ENCODE peak calls at places on chromosomes 6 and 20, in ten cellular contexts. One of them, this sample, is unnamed.
A peak's percentile ranks its signal among the peaks of the same experiment; 100 is the strongest.

GRCh38 chr6:149890629-149891045 is 7.3 kb downstream of the RAET1E start:
- DNase-seq in NCI-H1105 treated with DMSO at 0.1 percent for 48 hours: no peak
- DNase-seq in NCI-H1436 treated with DMSO at 0.1 percent for 48 hours: no peak
- DNase-seq in glutamatergic neuron: no peak
- DNase-seq in fibroblast of the aortic adventitia: no peak
- DNase-seq in C1 segment of cervical spinal cord: no peak
- DNase-seq in head of caudate nucleus: no peak
- DNase-seq in memory B cell: no peak
- DNase-seq in fibroblast of pulmonary artery: no peak
- DNase-seq in GF-D8: no peak
- DNase-seq in this sample: no peak

GRCh38 chr6:11766589-11767450 is 11.8 kb downstream of the ADTRP start:
- DNase-seq in NCI-H1105 treated with DMSO at 0.1 percent for 48 hours: no peak
- DNase-seq in NCI-H1436 treated with DMSO at 0.1 percent for 48 hours: no peak
- DNase-seq in glutamatergic neuron: no peak
- DNase-seq in fibroblast of the aortic adventitia: peak; percentile 98
- DNase-seq in C1 segment of cervical spinal cord: no peak
- DNase-seq in head of caudate nucleus: no peak
- DNase-seq in memory B cell: no peak
- DNase-seq in fibroblast of pulmonary artery: peak; percentile 94
- DNase-seq in GF-D8: no peak
- DNase-seq in this sample: no peak

GRCh38 chr20:37662261-37662660 is 31.6 kb upstream of the CTNNBL1 start:
- DNase-seq in NCI-H1105 treated with DMSO at 0.1 percent for 48 hours: no peak
- DNase-seq in NCI-H1436 treated with DMSO at 0.1 percent for 48 hours: no peak
- DNase-seq in glutamatergic neuron: no peak
- DNase-seq in fibroblast of the aortic adventitia: no peak
- DNase-seq in C1 segment of cervical spinal cord: no peak
- DNase-seq in head of caudate nucleus: no peak
- DNase-seq in memory B cell: no peak
- DNase-seq in fibroblast of pulmonary artery: no peak
- DNase-seq in GF-D8: no peak
- DNase-seq in this sample: no peak

GRCh38 chr6:80605165-80605989 is 498.9 kb downstream of the BCKDHB start:
- DNase-seq in NCI-H1105 treated with DMSO at 0.1 percent for 48 hours: peak; percentile 45
- DNase-seq in NCI-H1436 treated with DMSO at 0.1 percent for 48 hours: no peak
- DNase-seq in glutamatergic neuron: no peak
- DNase-seq in fibroblast of the aortic adventitia: peak; percentile 64
- DNase-seq in C1 segment of cervical spinal cord: no peak
- DNase-seq in head of caudate nucleus: no peak
- DNase-seq in memory B cell: no peak
- DNase-seq in fibroblast of pulmonary artery: peak; percentile 63
- DNase-seq in GF-D8: no peak
- DNase-seq in this sample: no peak

GRCh38 chr20:18971574-18971973 is 158.0 kb downstream of the SCP2D1 start:
- DNase-seq in NCI-H1105 treated with DMSO at 0.1 percent for 48 hours: peak; percentile 6
- DNase-seq in NCI-H1436 treated with DMSO at 0.1 percent for 48 hours: no peak
- DNase-seq in glutamatergic neuron: no peak
- DNase-seq in fibroblast of the aortic adventitia: no peak
- DNase-seq in C1 segment of cervical spinal cord: no peak
- DNase-seq in head of caudate nucleus: no peak
- DNase-seq in memory B cell: no peak
- DNase-seq in fibroblast of pulmonary artery: no peak
- DNase-seq in GF-D8: no peak
- DNase-seq in this sample: no peak

GRCh38 chr20:62989201-62989601 is 17.6 kb downstream of the BHLHE23 start:
- DNase-seq in NCI-H1105 treated with DMSO at 0.1 percent for 48 hours: no peak
- DNase-seq in NCI-H1436 treated with DMSO at 0.1 percent for 48 hours: no peak
- DNase-seq in glutamatergic neuron: no peak
- DNase-seq in fibroblast of the aortic adventitia: no peak
- DNase-seq in C1 segment of cervical spinal cord: no peak
- DNase-seq in head of caudate nucleus: no peak
- DNase-seq in memory B cell: no peak
- DNase-seq in fibroblast of pulmonary artery: no peak
- DNase-seq in GF-D8: no peak
- DNase-seq in this sample: no peak

GRCh38 chr6:9250852-9251251 is 815.5 kb upstream of the SLC35B3 start:
- DNase-seq in NCI-H1105 treated with DMSO at 0.1 percent for 48 hours: peak; percentile 74
- DNase-seq in NCI-H1436 treated with DMSO at 0.1 percent for 48 hours: no peak
- DNase-seq in glutamatergic neuron: peak; percentile 35
- DNase-seq in fibroblast of the aortic adventitia: peak; percentile 62
- DNase-seq in C1 segment of cervical spinal cord: no peak
- DNase-seq in head of caudate nucleus: no peak
- DNase-seq in memory B cell: no peak
- DNase-seq in fibroblast of pulmonary artery: peak; percentile 70
- DNase-seq in GF-D8: no peak
- DNase-seq in this sample: peak; percentile 3

GRCh38 chr20:36848078-36848660 is 27.8 kb upstream of the TLDC2 start:
- DNase-seq in NCI-H1105 treated with DMSO at 0.1 percent for 48 hours: no peak
- DNase-seq in NCI-H1436 treated with DMSO at 0.1 percent for 48 hours: no peak
- DNase-seq in glutamatergic neuron: no peak
- DNase-seq in fibroblast of the aortic adventitia: peak; percentile 90
- DNase-seq in C1 segment of cervical spinal cord: no peak
- DNase-seq in head of caudate nucleus: no peak
- DNase-seq in memory B cell: no peak
- DNase-seq in fibroblast of pulmonary artery: peak; percentile 85
- DNase-seq in GF-D8: no peak
- DNase-seq in this sample: no peak

GRCh38 chr20:854601-855000 is 21.1 kb downstream of the FAM110A start:
- DNase-seq in NCI-H1105 treated with DMSO at 0.1 percent for 48 hours: no peak
- DNase-seq in NCI-H1436 treated with DMSO at 0.1 percent for 48 hours: no peak
- DNase-seq in glutamatergic neuron: no peak
- DNase-seq in fibroblast of the aortic adventitia: no peak
- DNase-seq in C1 segment of cervical spinal cord: no peak
- DNase-seq in head of caudate nucleus: no peak
- DNase-seq in memory B cell: no peak
- DNase-seq in fibroblast of pulmonary artery: no peak
- DNase-seq in GF-D8: no peak
- DNase-seq in this sample: no peak

GRCh38 chr6:24621626-24622360 is 24.2 kb downstream of the KIAA0319 start:
- DNase-seq in NCI-H1105 treated with DMSO at 0.1 percent for 48 hours: no peak
- DNase-seq in NCI-H1436 treated with DMSO at 0.1 percent for 48 hours: no peak
- DNase-seq in glutamatergic neuron: no peak
- DNase-seq in fibroblast of the aortic adventitia: no peak
- DNase-seq in C1 segment of cervical spinal cord: no peak
- DNase-seq in head of caudate nucleus: no peak
- DNase-seq in memory B cell: no peak
- DNase-seq in fibroblast of pulmonary artery: no peak
- DNase-seq in GF-D8: no peak
- DNase-seq in this sample: no peak

GRCh38 chr6:151096255-151096612 is 143.5 kb upstream of the AKAP12 start:
- DNase-seq in NCI-H1105 treated with DMSO at 0.1 percent for 48 hours: no peak
- DNase-seq in NCI-H1436 treated with DMSO at 0.1 percent for 48 hours: no peak
- DNase-seq in glutamatergic neuron: no peak
- DNase-seq in fibroblast of the aortic adventitia: peak; percentile 19
- DNase-seq in C1 segment of cervical spinal cord: no peak
- DNase-seq in head of caudate nucleus: no peak
- DNase-seq in memory B cell: no peak
- DNase-seq in fibroblast of pulmonary artery: no peak
- DNase-seq in GF-D8: no peak
- DNase-seq in this sample: no peak

GRCh38 chr20:19761853-19762252 is 3.8 kb downstream of the RIN2 start:
- DNase-seq in NCI-H1105 treated with DMSO at 0.1 percent for 48 hours: peak; percentile 35
- DNase-seq in NCI-H1436 treated with DMSO at 0.1 percent for 48 hours: no peak
- DNase-seq in glutamatergic neuron: no peak
- DNase-seq in fibroblast of the aortic adventitia: no peak
- DNase-seq in C1 segment of cervical spinal cord: no peak
- DNase-seq in head of caudate nucleus: no peak
- DNase-seq in memory B cell: no peak
- DNase-seq in fibroblast of pulmonary artery: no peak
- DNase-seq in GF-D8: no peak
- DNase-seq in this sample: no peak

GRCh38 chr20:37529214-37529967 is 1.7 kb upstream of the BLCAP start:
- DNase-seq in NCI-H1105 treated with DMSO at 0.1 percent for 48 hours: no peak
- DNase-seq in NCI-H1436 treated with DMSO at 0.1 percent for 48 hours: no peak
- DNase-seq in glutamatergic neuron: no peak
- DNase-seq in fibroblast of the aortic adventitia: no peak
- DNase-seq in C1 segment of cervical spinal cord: no peak
- DNase-seq in head of caudate nucleus: no peak
- DNase-seq in memory B cell: no peak
- DNase-seq in fibroblast of pulmonary artery: no peak
- DNase-seq in GF-D8: no peak
- DNase-seq in this sample: peak; percentile 34

GRCh38 chr6:74879234-74879633 is 326.6 kb downstream of the COL12A1 start:
- DNase-seq in NCI-H1105 treated with DMSO at 0.1 percent for 48 hours: no peak
- DNase-seq in NCI-H1436 treated with DMSO at 0.1 percent for 48 hours: no peak
- DNase-seq in glutamatergic neuron: no peak
- DNase-seq in fibroblast of the aortic adventitia: peak; percentile 85
- DNase-seq in C1 segment of cervical spinal cord: no peak
- DNase-seq in head of caudate nucleus: no peak
- DNase-seq in memory B cell: no peak
- DNase-seq in fibroblast of pulmonary artery: peak; percentile 92
- DNase-seq in GF-D8: no peak
- DNase-seq in this sample: no peak

GRCh38 chr6:42451595-42452170 is at the start of gene TRERF1:
- DNase-seq in NCI-H1105 treated with DMSO at 0.1 percent for 48 hours: peak; percentile 84
- DNase-seq in NCI-H1436 treated with DMSO at 0.1 percent for 48 hours: peak; percentile 34
- DNase-seq in glutamatergic neuron: peak; percentile 66
- DNase-seq in fibroblast of the aortic adventitia: peak; percentile 70
- DNase-seq in C1 segment of cervical spinal cord: peak; percentile 56
- DNase-seq in head of caudate nucleus: peak; percentile 64
- DNase-seq in memory B cell: peak; percentile 27
- DNase-seq in fibroblast of pulmonary artery: peak; percentile 75
- DNase-seq in GF-D8: peak; percentile 81
- DNase-seq in this sample: peak; percentile 88

GRCh38 chr6:11644601-11645000 is 107.1 kb downstream of the TMEM170B start:
- DNase-seq in NCI-H1105 treated with DMSO at 0.1 percent for 48 hours: no peak
- DNase-seq in NCI-H1436 treated with DMSO at 0.1 percent for 48 hours: no peak
- DNase-seq in glutamatergic neuron: no peak
- DNase-seq in fibroblast of the aortic adventitia: no peak
- DNase-seq in C1 segment of cervical spinal cord: no peak
- DNase-seq in head of caudate nucleus: no peak
- DNase-seq in memory B cell: no peak
- DNase-seq in fibroblast of pulmonary artery: no peak
- DNase-seq in GF-D8: no peak
- DNase-seq in this sample: no peak

GRCh38 chr6:73675466-73676098 is 20.4 kb upstream of the CD109 start:
- DNase-seq in NCI-H1105 treated with DMSO at 0.1 percent for 48 hours: peak; percentile 47
- DNase-seq in NCI-H1436 treated with DMSO at 0.1 percent for 48 hours: no peak
- DNase-seq in glutamatergic neuron: peak; percentile 80
- DNase-seq in fibroblast of the aortic adventitia: peak; percentile 85
- DNase-seq in C1 segment of cervical spinal cord: peak; percentile 30
- DNase-seq in head of caudate nucleus: peak; percentile 48
- DNase-seq in memory B cell: peak; percentile 66
- DNase-seq in fibroblast of pulmonary artery: peak; percentile 85
- DNase-seq in GF-D8: no peak
- DNase-seq in this sample: peak; percentile 66

GRCh38 chr20:13331536-13331935 is 110.5 kb downstream of the ISM1 start:
- DNase-seq in NCI-H1105 treated with DMSO at 0.1 percent for 48 hours: no peak
- DNase-seq in NCI-H1436 treated with DMSO at 0.1 percent for 48 hours: no peak
- DNase-seq in glutamatergic neuron: no peak
- DNase-seq in fibroblast of the aortic adventitia: peak; percentile 5
- DNase-seq in C1 segment of cervical spinal cord: no peak
- DNase-seq in head of caudate nucleus: no peak
- DNase-seq in memory B cell: no peak
- DNase-seq in fibroblast of pulmonary artery: peak; percentile 37
- DNase-seq in GF-D8: no peak
- DNase-seq in this sample: no peak

GRCh38 chr6:112298816-112299281 is 44.5 kb upstream of the LAMA4 start:
- DNase-seq in NCI-H1105 treated with DMSO at 0.1 percent for 48 hours: no peak
- DNase-seq in NCI-H1436 treated with DMSO at 0.1 percent for 48 hours: no peak
- DNase-seq in glutamatergic neuron: no peak
- DNase-seq in fibroblast of the aortic adventitia: peak; percentile 89
- DNase-seq in C1 segment of cervical spinal cord: no peak
- DNase-seq in head of caudate nucleus: no peak
- DNase-seq in memory B cell: no peak
- DNase-seq in fibroblast of pulmonary artery: peak; percentile 68
- DNase-seq in GF-D8: no peak
- DNase-seq in this sample: no peak

GRCh38 chr20:51120438-51120837 is 97.5 kb upstream of the KCNG1 start:
- DNase-seq in NCI-H1105 treated with DMSO at 0.1 percent for 48 hours: no peak
- DNase-seq in NCI-H1436 treated with DMSO at 0.1 percent for 48 hours: no peak
- DNase-seq in glutamatergic neuron: no peak
- DNase-seq in fibroblast of the aortic adventitia: no peak
- DNase-seq in C1 segment of cervical spinal cord: no peak
- DNase-seq in head of caudate nucleus: no peak
- DNase-seq in memory B cell: no peak
- DNase-seq in fibroblast of pulmonary artery: no peak
- DNase-seq in GF-D8: no peak
- DNase-seq in this sample: no peak

GRCh38 chr20:45301824-45302251 is 4.8 kb upstream of the RBPJL start:
- DNase-seq in NCI-H1105 treated with DMSO at 0.1 percent for 48 hours: no peak
- DNase-seq in NCI-H1436 treated with DMSO at 0.1 percent for 48 hours: no peak
- DNase-seq in glutamatergic neuron: no peak
- DNase-seq in fibroblast of the aortic adventitia: no peak
- DNase-seq in C1 segment of cervical spinal cord: no peak
- DNase-seq in head of caudate nucleus: no peak
- DNase-seq in memory B cell: no peak
- DNase-seq in fibroblast of pulmonary artery: no peak
- DNase-seq in GF-D8: no peak
- DNase-seq in this sample: no peak

GRCh38 chr6:74715362-74716068 is 490.3 kb downstream of the COL12A1 start:
- DNase-seq in NCI-H1105 treated with DMSO at 0.1 percent for 48 hours: no peak
- DNase-seq in NCI-H1436 treated with DMSO at 0.1 percent for 48 hours: no peak
- DNase-seq in glutamatergic neuron: no peak
- DNase-seq in fibroblast of the aortic adventitia: peak; percentile 47
- DNase-seq in C1 segment of cervical spinal cord: no peak
- DNase-seq in head of caudate nucleus: no peak
- DNase-seq in memory B cell: no peak
- DNase-seq in fibroblast of pulmonary artery: peak; percentile 75
- DNase-seq in GF-D8: no peak
- DNase-seq in this sample: no peak

GRCh38 chr6:140979642-140980091 is 1153.1 kb upstream of the GJE1 start:
- DNase-seq in NCI-H1105 treated with DMSO at 0.1 percent for 48 hours: no peak
- DNase-seq in NCI-H1436 treated with DMSO at 0.1 percent for 48 hours: no peak
- DNase-seq in glutamatergic neuron: no peak
- DNase-seq in fibroblast of the aortic adventitia: peak; percentile 98
- DNase-seq in C1 segment of cervical spinal cord: no peak
- DNase-seq in head of caudate nucleus: no peak
- DNase-seq in memory B cell: no peak
- DNase-seq in fibroblast of pulmonary artery: peak; percentile 98
- DNase-seq in GF-D8: no peak
- DNase-seq in this sample: no peak

GRCh38 chr6:19841181-19841580 is 4.0 kb downstream of the ID4 start:
- DNase-seq in NCI-H1105 treated with DMSO at 0.1 percent for 48 hours: peak; percentile 61
- DNase-seq in NCI-H1436 treated with DMSO at 0.1 percent for 48 hours: no peak
- DNase-seq in glutamatergic neuron: no peak
- DNase-seq in fibroblast of the aortic adventitia: no peak
- DNase-seq in C1 segment of cervical spinal cord: no peak
- DNase-seq in head of caudate nucleus: no peak
- DNase-seq in memory B cell: no peak
- DNase-seq in fibroblast of pulmonary artery: no peak
- DNase-seq in GF-D8: no peak
- DNase-seq in this sample: peak; percentile 60

GRCh38 chr6:31175961-31176360 is 5.5 kb upstream of the POU5F1 start:
- DNase-seq in NCI-H1105 treated with DMSO at 0.1 percent for 48 hours: no peak
- DNase-seq in NCI-H1436 treated with DMSO at 0.1 percent for 48 hours: no peak
- DNase-seq in glutamatergic neuron: no peak
- DNase-seq in fibroblast of the aortic adventitia: peak; percentile 63
- DNase-seq in C1 segment of cervical spinal cord: no peak
- DNase-seq in head of caudate nucleus: no peak
- DNase-seq in memory B cell: no peak
- DNase-seq in fibroblast of pulmonary artery: peak; percentile 59
- DNase-seq in GF-D8: no peak
- DNase-seq in this sample: no peak

GRCh38 chr20:45359406-45360148 is 3.4 kb upstream of the SYS1 start:
- DNase-seq in NCI-H1105 treated with DMSO at 0.1 percent for 48 hours: no peak
- DNase-seq in NCI-H1436 treated with DMSO at 0.1 percent for 48 hours: no peak
- DNase-seq in glutamatergic neuron: no peak
- DNase-seq in fibroblast of the aortic adventitia: peak; percentile 67
- DNase-seq in C1 segment of cervical spinal cord: no peak
- DNase-seq in head of caudate nucleus: no peak
- DNase-seq in memory B cell: no peak
- DNase-seq in fibroblast of pulmonary artery: peak; percentile 85
- DNase-seq in GF-D8: no peak
- DNase-seq in this sample: no peak

GRCh38 chr20:47857994-47858557 is 72.8 kb upstream of the SULF2 start:
- DNase-seq in NCI-H1105 treated with DMSO at 0.1 percent for 48 hours: peak; percentile 81
- DNase-seq in NCI-H1436 treated with DMSO at 0.1 percent for 48 hours: no peak
- DNase-seq in glutamatergic neuron: no peak
- DNase-seq in fibroblast of the aortic adventitia: peak; percentile 18
- DNase-seq in C1 segment of cervical spinal cord: no peak
- DNase-seq in head of caudate nucleus: no peak
- DNase-seq in memory B cell: no peak
- DNase-seq in fibroblast of pulmonary artery: peak; percentile 65
- DNase-seq in GF-D8: no peak
- DNase-seq in this sample: no peak

GRCh38 chr6:79330723-79331122 is 96.2 kb upstream of the HMGN3 start:
- DNase-seq in NCI-H1105 treated with DMSO at 0.1 percent for 48 hours: no peak
- DNase-seq in NCI-H1436 treated with DMSO at 0.1 percent for 48 hours: no peak
- DNase-seq in glutamatergic neuron: no peak
- DNase-seq in fibroblast of the aortic adventitia: no peak
- DNase-seq in C1 segment of cervical spinal cord: no peak
- DNase-seq in head of caudate nucleus: no peak
- DNase-seq in memory B cell: no peak
- DNase-seq in fibroblast of pulmonary artery: no peak
- DNase-seq in GF-D8: no peak
- DNase-seq in this sample: no peak

This sample was measured in OCI-LY7.